ENCODE peak calls at places on chromosomes 3 and 15, in four cellular contexts. D is GM12878, Q is K562, I is IMR-90. N is an unnamed sample.

GRCh38 chr3:170716172-170716800 is 130.4 kb upstream of the SLC7A14 start:
- DNase-seq in I (no peak), Q (no peak), D (no peak), N (no peak)

GRCh38 chr3:81485444-81485865 is 276.0 kb downstream of the GBE1 start:
- DNase-seq in Q (no peak), D (peak; percentile 38), I (peak; percentile 78), N (peak; percentile 93)

GRCh38 chr15:72203507-72203837 is 5.9 kb upstream of the GRAMD2A start:
- DNase-seq in D (no peak), I (peak; percentile 90), Q (no peak), N (peak; percentile 76)

GRCh38 chr15:91116379-91117067 is 16.5 kb downstream of the SV2B start:
- DNase-seq in Q (no peak), I (no peak), D (peak; percentile 65), N (peak; percentile 2)

GRCh38 chr15:67156426-67156825 is 91.0 kb downstream of the SMAD3 start:
- DNase-seq in Q (no peak), I (no peak), D (no peak), N (no peak)

GRCh38 chr3:150351398-150351797 is 56.7 kb upstream of the TSC22D2 start:
- DNase-seq in D (no peak), Q (no peak), I (no peak), N (peak; percentile 11)

GRCh38 chr3:136932518-136932917 is 25.3 kb upstream of the IL20RB start:
- DNase-seq in Q (no peak), D (no peak), I (peak; percentile 62), N (peak; percentile 53)

GRCh38 chr3:110307065-110307809 is 764.4 kb upstream of the NECTIN3 start:
- DNase-seq in Q (no peak), I (peak; percentile 85), D (no peak), N (no peak)

GRCh38 chr3:126515066-126515706 is 2.4 kb downstream of the UROC1 start:
- DNase-seq in Q (no peak), I (no peak), D (no peak), N (no peak)

GRCh38 chr3:126512916-126513650 is 4.5 kb downstream of the UROC1 start:
- DNase-seq in I (no peak), Q (no peak), D (no peak), N (no peak)

GRCh38 chr3:126512026-126512425 is 5.5 kb downstream of the UROC1 start:
- DNase-seq in I (no peak), D (no peak), Q (no peak), N (no peak)

GRCh38 chr3:126516152-126516935 is 1.2 kb downstream of the UROC1 start:
- DNase-seq in I (no peak), D (no peak), Q (no peak), N (no peak)

DNA sequence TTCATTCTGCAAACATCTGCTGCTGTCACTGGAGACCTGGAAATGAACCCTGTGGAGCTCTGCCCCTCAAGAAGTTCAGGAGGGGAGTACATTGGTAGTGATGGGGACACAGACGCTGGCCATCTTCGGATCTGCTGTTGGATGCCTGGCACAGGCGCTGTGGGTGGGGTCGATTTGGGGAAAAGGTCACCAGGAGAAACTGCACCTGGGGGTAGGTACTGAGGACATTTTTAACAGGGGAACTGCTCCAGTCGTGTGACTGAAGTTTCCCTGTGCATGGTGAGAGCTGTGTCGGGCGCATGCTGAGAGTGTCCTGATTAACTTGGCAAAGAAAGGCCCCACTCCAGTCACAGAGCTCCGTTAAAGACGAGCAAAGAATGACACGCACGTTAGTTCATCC is 3.4 kb downstream of the UROC1 start:
- DNase-seq in I (no peak), Q (no peak), D (no peak), N (no peak)
- TF ChIP-seq FOS in I (no peak), Q (no peak), D (no peak), N (no peak)

DNA sequence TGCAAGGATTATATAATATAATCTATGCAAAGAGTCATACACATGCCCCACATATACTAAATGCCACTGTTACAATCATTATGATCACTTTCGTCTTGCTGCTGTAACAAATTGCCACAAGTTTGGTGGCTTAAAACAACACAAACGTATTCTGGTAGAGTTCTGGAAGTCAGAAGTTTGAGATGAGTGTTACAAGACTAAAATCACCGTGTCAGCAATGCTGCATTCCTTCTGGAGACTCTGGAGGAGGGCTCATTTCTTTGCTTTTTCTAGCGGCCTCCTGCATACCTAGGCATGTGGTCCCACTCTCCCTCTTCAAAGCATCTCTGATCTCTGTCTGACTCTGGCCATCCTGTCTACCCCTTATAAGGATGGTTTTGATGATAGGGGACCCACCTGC is 1.4 kb upstream of the CCDC174 start:
- DNase-seq in I (no peak), Q (no peak), D (no peak), N (no peak)
- H3K4me1 ChIP-seq in I (no peaks in the 10 kb centered on the region), Q (peaks cover 40% of the 10 kb centered on the region), D (no peaks in the 10 kb centered on the region), N (peaks cover 16% of the 10 kb centered on the region)

DNA sequence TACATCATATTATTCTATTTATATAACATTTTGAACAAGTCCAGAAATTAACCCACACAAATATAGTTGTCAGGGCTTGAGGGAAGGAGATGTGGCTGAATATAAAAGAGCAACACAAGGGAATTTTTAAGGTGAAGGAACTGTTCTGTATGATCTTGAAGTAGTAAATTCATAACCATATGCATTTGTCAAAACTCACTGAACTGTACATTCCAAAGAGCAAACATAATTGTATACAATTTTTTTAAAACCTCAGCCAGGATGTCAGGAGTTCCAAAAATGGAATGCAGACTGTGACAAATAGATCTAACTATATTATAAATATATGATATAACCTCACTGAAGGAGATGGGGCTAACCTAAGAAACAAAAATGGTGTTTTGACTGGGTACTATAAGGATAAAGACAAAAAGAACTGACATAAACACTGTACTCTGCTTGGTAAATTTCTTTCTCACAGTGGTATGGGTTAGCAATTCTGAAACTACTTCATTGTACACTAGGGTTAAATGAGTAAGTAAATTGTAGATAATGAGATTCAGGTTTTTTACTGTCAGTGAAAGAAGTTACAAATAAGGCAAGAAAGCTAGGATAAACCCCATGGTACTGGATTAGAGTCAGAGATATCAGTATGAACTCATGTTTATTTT is 14.4 kb downstream of the GOLGB1 start:
- DNase-seq in Q (no peak), D (peak; percentile 48), I (peak; percentile 54), N (no peak)
- TF ChIP-seq FOS in Q (no peak), D (no peak), I (no peak), N (no peak)

GRCh38 chr15:45181491-45182285 is 6.1 kb downstream of the SHF start:
- DNase-seq in I (no peak), D (no peak), Q (no peak), N (no peak)
- H3K4me1 ChIP-seq in I (peaks cover 3% of the 10 kb centered on the region), D (no peaks in the 10 kb centered on the region), Q (peaks cover 9% of the 10 kb centered on the region), N (no peaks in the 10 kb centered on the region)

GRCh38 chr3:193688845-193689714 is 96.1 kb downstream of the OPA1 start:
- DNase-seq in D (no peak), I (no peak), Q (peak; percentile 29), N (no peak)
- TF ChIP-seq FOS in D (no peak), I (no peak), Q (no peak), N (no peak)